ENCODE peak calls at places on chromosomes 6 and 20, in ten cellular contexts. R is osteoblast, I is stomach, M is fibroblast of lung, E is small intestine, L is colonic mucosa, D is heart right ventricle, X is breast epithelium, K is lower lobe of right lung, V is A549. U is an unnamed sample.

GRCh38 chr20:53738039-53738944 is 144.7 kb upstream of the ZNF217 start:
- DNase-seq in R (no peak), I (peak; percentile 85), M (peak; percentile 90), E (peak; percentile 92), L (peak; percentile 41), D (peak; percentile 59), X (peak; percentile 84), K (peak; percentile 60), V (peak; percentile 95), U (no peak)

GRCh38 chr6:116255246-116255800 is 1.4 kb upstream of the TSPYL4 start:
- DNase-seq in R (no peak), I (no peak), M (peak; percentile 29), E (peak; percentile 63), L (no peak), D (no peak), X (no peak), K (no peak), V (no peak), U (no peak)

GRCh38 chr6:15533379-15534044 is 129.3 kb downstream of the DTNBP1 start:
- DNase-seq in R (no peak), I (no peak), M (peak; percentile 14), E (no peak), L (no peak), D (peak; percentile 1), X (no peak), K (no peak), V (no peak), U (no peak)

GRCh38 chr6:12266571-12266970 is 23.6 kb upstream of the EDN1 start:
- DNase-seq in R (peak; percentile 77), I (no peak), M (peak; percentile 90), E (no peak), L (no peak), D (no peak), X (no peak), K (no peak), V (no peak), U (no peak)

GRCh38 chr6:24460966-24461365 is 28.4 kb downstream of the GPLD1 start:
- DNase-seq in R (no peak), I (no peak), M (no peak), E (no peak), L (no peak), D (no peak), X (no peak), K (no peak), V (no peak), U (no peak)

GRCh38 chr6:10030942-10031537 is 383.8 kb downstream of the TFAP2A start:
- DNase-seq in R (no peak), I (no peak), M (no peak), E (no peak), L (no peak), D (no peak), X (no peak), K (no peak), V (no peak), U (no peak)

GRCh38 chr6:1202201-1202600 is 109.7 kb upstream of the FOXQ1 start:
- DNase-seq in R (no peak), I (no peak), M (no peak), E (no peak), L (no peak), D (no peak), X (no peak), K (no peak), V (no peak), U (no peak)

GRCh38 chr20:12371955-12372354 is 454.3 kb downstream of the BTBD3 start:
- DNase-seq in R (no peak), I (no peak), M (no peak), E (no peak), L (peak; percentile 22), D (no peak), X (no peak), K (no peak), V (no peak), U (no peak)

GRCh38 chr6:156808287-156808686 is 31.1 kb downstream of the ARID1B start:
- DNase-seq in R (no peak), I (no peak), M (peak; percentile 36), E (no peak), L (no peak), D (no peak), X (no peak), K (no peak), V (no peak), U (no peak)

GRCh38 chr20:15487030-15487429 is 1086.2 kb downstream of the KIF16B start:
- DNase-seq in R (no peak), I (no peak), M (peak; percentile 13), E (no peak), L (no peak), D (no peak), X (no peak), K (no peak), V (no peak), U (no peak)

GRCh38 chr6:113095836-113096235 is 748.7 kb downstream of the RFPL4B start:
- DNase-seq in R (no peak), I (no peak), M (no peak), E (no peak), L (no peak), D (no peak), X (no peak), K (no peak), V (no peak), U (no peak)

GRCh38 chr6:37025621-37026466 is 20.4 kb downstream of the FGD2 start:
- DNase-seq in R (no peak), I (no peak), M (no peak), E (no peak), L (no peak), D (no peak), X (no peak), K (peak; percentile 34), V (no peak), U (no peak)

GRCh38 chr6:44049163-44049988 is 77.9 kb downstream of the MRPL14 start:
- DNase-seq in R (peak; percentile 41), I (peak; percentile 49), M (peak; percentile 58), E (peak; percentile 33), L (peak; percentile 59), D (no peak), X (no peak), K (peak; percentile 28), V (no peak), U (no peak)

GRCh38 chr20:31704225-31705119 is 18.2 kb downstream of the BCL2L1 start:
- DNase-seq in R (no peak), I (peak; percentile 80), M (peak; percentile 90), E (peak; percentile 97), L (peak; percentile 86), D (no peak), X (peak; percentile 76), K (peak; percentile 75), V (peak; percentile 96), U (no peak)

GRCh38 chr6:170176621-170177382 is 114.1 kb downstream of the DLL1 start:
- DNase-seq in R (peak; percentile 89), I (no peak), M (no peak), E (no peak), L (peak; percentile 14), D (no peak), X (peak; percentile 49), K (no peak), V (peak; percentile 19), U (peak; percentile 87)

GRCh38 chr20:35302421-35303335 is 10.5 kb upstream of the FAM83C start:
- DNase-seq in R (peak; percentile 91), I (no peak), M (peak; percentile 85), E (no peak), L (no peak), D (no peak), X (no peak), K (no peak), V (no peak), U (no peak)
- H3K4me3 ChIP-seq in R (no peak overlapping the region), I (no peak overlapping the region), M (no peak overlapping the region), E (no peak overlapping the region), L (no peak overlapping the region), D (no peak overlapping the region), X (no peak overlapping the region), K (no peak overlapping the region), V (no peak overlapping the region), U (no peak overlapping the region)

GRCh38 chr6:90136176-90136575 is 160.5 kb downstream of the BACH2 start:
- DNase-seq in R (no peak), I (no peak), M (peak; percentile 71), E (no peak), L (no peak), D (no peak), X (no peak), K (no peak), V (no peak), U (no peak)

GRCh38 chr6:90131614-90132423 is 164.8 kb downstream of the BACH2 start:
- DNase-seq in R (peak; percentile 66), I (no peak), M (peak; percentile 95), E (no peak), L (no peak), D (peak; percentile 46), X (no peak), K (no peak), V (no peak), U (no peak)

GRCh38 chr6:90139272-90139817 is 157.3 kb downstream of the BACH2 start:
- DNase-seq in R (no peak), I (no peak), M (no peak), E (no peak), L (no peak), D (no peak), X (no peak), K (no peak), V (no peak), U (no peak)

GRCh38 chr6:90136850-90137249 is 159.8 kb downstream of the BACH2 start:
- DNase-seq in R (no peak), I (no peak), M (no peak), E (no peak), L (no peak), D (no peak), X (no peak), K (no peak), V (no peak), U (no peak)

DNA sequence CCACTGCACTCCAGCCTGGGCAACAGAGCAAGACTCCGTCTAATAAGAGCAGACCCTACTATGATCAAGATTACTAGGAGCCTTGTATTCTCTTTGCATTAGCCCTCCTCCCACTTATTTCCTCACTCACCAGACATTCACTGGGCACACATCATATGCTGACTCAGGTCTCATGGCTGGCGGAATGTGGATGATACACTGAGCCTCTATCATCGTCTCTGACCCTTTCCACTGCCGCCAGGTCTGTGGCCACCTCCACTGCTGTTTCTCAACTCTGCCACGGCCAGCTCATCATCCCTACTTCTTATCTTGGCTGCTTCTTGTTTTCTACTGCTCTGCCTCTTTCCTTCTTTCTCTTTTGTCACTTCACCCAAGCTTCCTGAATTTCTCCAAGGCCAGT is 161.0 kb downstream of the BACH2 start:
- DNase-seq in R (peak; percentile 88), I (no peak), M (peak; percentile 96), E (no peak), L (no peak), D (no peak), X (no peak), K (no peak), V (peak; percentile 6), U (no peak)
- H3K4me1 ChIP-seq in R (peaks cover 57% of the 10 kb centered on the region), I (no peaks in the 10 kb centered on the region), M (peaks cover 19% of the 10 kb centered on the region), E (no peaks in the 10 kb centered on the region), L (no peaks in the 10 kb centered on the region), D (peaks cover 9% of the 10 kb centered on the region), X (no peaks in the 10 kb centered on the region), K (peaks cover 4% of the 10 kb centered on the region), V (no peaks in the 10 kb centered on the region), U (peaks cover 29% of the 10 kb centered on the region)

GRCh38 chr6:137182654-137183073 is 9.2 kb upstream of the IL22RA2 start:
- DNase-seq in R (no peak), I (no peak), M (no peak), E (no peak), L (no peak), D (no peak), X (no peak), K (no peak), V (no peak), U (no peak)
- H3K9me3 ChIP-seq in R (peaks cover 10% of the 10 kb centered on the region), I (peaks cover 30% of the 10 kb centered on the region), M (no peaks in the 10 kb centered on the region), E (peaks cover 1% of the 10 kb centered on the region), L (no peaks in the 10 kb centered on the region), D (peaks cover 10% of the 10 kb centered on the region), X (peaks cover 39% of the 10 kb centered on the region), K (peaks cover 39% of the 10 kb centered on the region), V (peaks cover 11% of the 10 kb centered on the region), U (peaks cover 20% of the 10 kb centered on the region)

GRCh38 chr20:278181-278580 is 12.4 kb downstream of the C20orf96 start:
- DNase-seq in R (no peak), I (no peak), M (no peak), E (no peak), L (no peak), D (no peak), X (no peak), K (no peak), V (no peak), U (no peak)
- H3K4me3 ChIP-seq in R (no peak overlapping the region), I (no peak overlapping the region), M (no peak overlapping the region), E (no peak overlapping the region), L (no peak overlapping the region), D (no peak overlapping the region), X (peak overlapping the region; percentile 70), K (no peak overlapping the region), V (no peak overlapping the region), U (no peak overlapping the region)